ENCODE peak calls at places on chromosome 7, in eight cellular contexts. N, X, Z, A, T, D, F and O are unnamed samples.

GRCh38 chr7:40987571-40987970 is 715.3 kb downstream of the INHBA start:
- DNase-seq in D (no peak), T (no peak), F (no peak), Z (no peak), A (no peak), N (no peak), X (no peak), O (no peak)

GRCh38 chr7:157895520-157896375 is 558.9 kb downstream of the DNAJB6 start:
- DNase-seq in D (no peak), N (no peak), F (no peak), A (no peak), X (no peak), T (no peak), Z (no peak), O (no peak)

GRCh38 chr7:140537750-140538482 is 58.6 kb upstream of the MKRN1 start:
- DNase-seq in F (no peak), A (no peak), N (no peak), X (no peak), D (no peak), T (no peak), Z (no peak), O (no peak)

GRCh38 chr7:100632951-100633717 is 8.2 kb downstream of the TFR2 start:
- DNase-seq in N (no peak), D (peak), X (peak), A (peak), T (no peak), Z (no peak), F (peak), O (no peak)

GRCh38 chr7:7156663-7157062 is 25.7 kb upstream of the C1GALT1 start:
- DNase-seq in A (no peak), D (no peak), X (no peak), Z (peak), N (no peak), F (no peak), T (no peak), O (no peak)

GRCh38 chr7:105840981-105841749 is 35.2 kb downstream of the ATXN7L1 start:
- DNase-seq in F (no peak), D (no peak), A (no peak), N (no peak), T (no peak), X (no peak), Z (no peak), O (no peak)

GRCh38 chr7:33444501-33444900 is 315.1 kb downstream of the BBS9 start:
- DNase-seq in T (no peak), F (no peak), N (no peak), X (no peak), D (no peak), Z (no peak), A (no peak), O (no peak)

GRCh38 chr7:36984710-36985308 is 260.5 kb upstream of the AOAH start:
- DNase-seq in Z (no peak), N (no peak), D (no peak), A (no peak), X (peak), F (no peak), T (no peak), O (no peak)

GRCh38 chr7:111132833-111133232 is 41.9 kb downstream of the LRRN3 start:
- DNase-seq in X (no peak), D (no peak), A (no peak), N (peak), Z (no peak), T (no peak), F (no peak), O (peak)

GRCh38 chr7:55575733-55576132 is 3.4 kb upstream of the VOPP1 start:
- DNase-seq in D (no peak), A (no peak), T (no peak), Z (no peak), N (no peak), F (no peak), X (no peak), O (no peak)

GRCh38 chr7:4650471-4651047 is 31.5 kb upstream of the FOXK1 start:
- DNase-seq in Z (peak), X (no peak), N (no peak), D (peak), A (no peak), T (no peak), F (no peak), O (no peak)

GRCh38 chr7:66205736-66206080 is 574 bp downstream of the TPST1 start:
- DNase-seq in N (no peak), Z (no peak), F (no peak), A (no peak), D (peak), T (no peak), X (no peak), O (no peak)

GRCh38 chr7:16804674-16805439 is at the start of gene AGR2:
- DNase-seq in X (no peak), A (no peak), T (no peak), N (no peak), F (no peak), D (peak), Z (no peak), O (no peak)

GRCh38 chr7:747186-747585 is 20.1 kb upstream of the PRKAR1B start:
- DNase-seq in T (no peak), F (no peak), D (no peak), X (no peak), A (no peak), N (no peak), Z (no peak), O (no peak)

GRCh38 chr7:27771111-27771510 is 31.1 kb downstream of the TAX1BP1 start:
- DNase-seq in X (no peak), F (no peak), T (no peak), D (no peak), N (peak), Z (no peak), A (no peak), O (no peak)

GRCh38 chr7:55774327-55775050 is 88.1 kb downstream of the SEPTIN14 start:
- DNase-seq in F (no peak), X (no peak), A (peak), D (peak), Z (no peak), N (no peak), T (no peak), O (no peak)

GRCh38 chr7:1343551-1343950 is 110.9 kb downstream of the UNCX start:
- DNase-seq in Z (no peak), N (no peak), X (no peak), A (no peak), D (no peak), T (no peak), F (no peak), O (no peak)

GRCh38 chr7:7524121-7524520 is 11.6 kb downstream of the COL28A1 start:
- DNase-seq in A (no peak), Z (no peak), N (no peak), F (no peak), X (no peak), D (no peak), T (no peak), O (no peak)

GRCh38 chr7:112214268-112214667 is 7.8 kb downstream of the ZNF277 start:
- DNase-seq in A (no peak), F (no peak), T (no peak), N (no peak), X (no peak), D (no peak), Z (no peak), O (no peak)

GRCh38 chr7:30923009-30923773 is 11.5 kb downstream of the AQP1 start:
- DNase-seq in F (no peak), X (no peak), Z (no peak), N (no peak), A (peak), D (no peak), T (no peak), O (no peak)

GRCh38 chr7:30920021-30920583 is 8.4 kb downstream of the AQP1 start:
- DNase-seq in A (peak), F (no peak), T (no peak), Z (no peak), X (no peak), D (no peak), N (no peak), O (no peak)

GRCh38 chr7:30921540-30921930 is 9.9 kb downstream of the AQP1 start:
- DNase-seq in X (no peak), T (no peak), Z (no peak), N (no peak), F (no peak), D (no peak), A (peak), O (no peak)

GRCh38 chr7:30922596-30922995 is 10.9 kb downstream of the AQP1 start:
- DNase-seq in D (no peak), X (no peak), F (no peak), N (no peak), A (peak), T (no peak), Z (no peak), O (no peak)

DNA sequence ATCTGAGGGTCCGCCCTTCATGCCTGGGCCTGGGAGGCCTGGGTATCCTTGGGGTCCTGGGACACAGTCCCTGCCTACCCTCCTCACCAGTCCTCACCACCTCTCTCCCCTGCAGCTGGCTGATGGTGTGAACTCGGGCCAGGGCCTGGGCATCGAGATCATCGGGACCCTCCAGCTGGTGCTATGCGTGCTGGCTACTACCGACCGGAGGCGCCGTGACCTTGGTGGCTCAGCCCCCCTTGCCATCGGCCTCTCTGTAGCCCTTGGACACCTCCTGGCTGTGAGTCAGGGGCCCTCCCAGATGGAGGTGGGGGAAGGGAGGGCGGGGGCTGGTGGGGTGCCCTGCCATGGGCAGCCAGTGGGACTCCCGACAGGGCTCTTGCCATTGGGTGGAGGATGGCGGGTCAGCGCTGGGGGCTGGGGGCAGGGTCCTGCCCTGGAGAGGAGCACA is 10.3 kb downstream of the AQP1 start:
- DNase-seq in X (no peak), T (no peak), F (no peak), D (no peak), A (no peak), Z (no peak), N (no peak), O (no peak)
- H3K27ac ChIP-seq in X (no peak), T (no peak), F (no peak), D (no peak), A (no peak), Z (no peak), N (no peak), O (no peak)

GRCh38 chr7:47572939-47573757 is 8.8 kb downstream of the TNS3 start:
- DNase-seq in T (no peak), Z (peak), N (no peak), A (no peak), X (no peak), F (no peak), D (peak), O (no peak)
- TF ChIP-seq REST in T (no peak), Z (no peak), N (no peak), A (no peak), X (no peak), F (no peak), D (no peak), O (no peak)

GRCh38 chr7:12686234-12686893 is 1.1 kb upstream of the ARL4A start:
- DNase-seq in X (peak), N (peak), D (peak), Z (peak), F (peak), T (peak), A (peak), O (peak)
- TF ChIP-seq POLR2AphosphoS5 in X (peak), N (peak), D (no peak), Z (no peak), F (no peak), T (no peak), A (no peak), O (peak)

DNA sequence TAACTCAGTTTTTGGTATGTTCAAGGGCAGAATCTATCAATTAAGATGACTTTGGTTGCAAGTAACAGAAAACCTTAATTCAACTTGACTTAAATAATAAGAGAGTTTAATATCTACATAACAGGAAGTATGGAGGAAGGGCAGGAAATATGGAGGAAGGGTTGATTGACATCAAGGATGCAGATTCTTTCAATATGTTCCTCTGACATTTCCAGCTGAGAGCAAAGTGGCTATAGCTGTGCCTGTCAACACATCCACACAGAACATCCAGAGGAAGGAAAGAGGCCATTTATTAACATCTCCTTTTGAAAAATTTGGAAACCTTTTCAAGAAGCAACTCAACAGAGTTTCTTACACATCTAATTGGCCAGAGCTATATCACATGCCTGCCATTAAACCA is 19.4 kb upstream of the RALA start:
- DNase-seq in D (no peak), F (no peak), X (no peak), T (no peak), Z (no peak), N (no peak), A (no peak), O (no peak)
- H3K27ac ChIP-seq in D (no peak), F (no peak), X (no peak), T (no peak), Z (no peak), N (no peak), A (no peak), O (no peak)

GRCh38 chr7:80225361-80225760 is 90.7 kb downstream of the GNAI1 start:
- DNase-seq in D (no peak), A (no peak), T (no peak), F (no peak), Z (no peak), X (no peak), N (no peak), O (no peak)
- TF ChIP-seq REST in D (no peak), A (no peak), T (no peak), F (no peak), Z (no peak), X (no peak), N (no peak), O (no peak)

GRCh38 chr7:30920584-30921539 is 9.2 kb downstream of the AQP1 start:
- DNase-seq in F (peak), T (no peak), N (no peak), X (no peak), Z (no peak), D (no peak), A (peak), O (no peak)
- TF ChIP-seq POLR2AphosphoS5 in F (no peak), T (no peak), N (no peak), X (no peak), Z (no peak), D (no peak), A (no peak), O (no peak)